ENCODE peak calls at places on chromosomes 3 and 15, in four cellular contexts. T is K562, A is GM12878, N is HepG2. R is an unnamed sample.

GRCh38 chr3:193701896-193702644 is 109.1 kb downstream of the OPA1 start:
- DNase-seq in T (no peak), N (no peak), A (peak; percentile 62), R (no peak)

GRCh38 chr3:122366379-122366749 is 16.7 kb downstream of the MIX23 start:
- DNase-seq in T (no peak), N (peak; percentile 67), A (no peak), R (peak; percentile 25)

GRCh38 chr15:51844747-51845426 is 15.4 kb downstream of the TMOD3 start:
- DNase-seq in T (no peak), N (no peak), A (no peak), R (no peak)

GRCh38 chr15:29183071-29183831 is 86.4 kb downstream of the NSMCE3 start:
- DNase-seq in N (no peak), A (no peak), T (no peak), R (no peak)

GRCh38 chr15:80175436-80175835 is 22.6 kb downstream of the FAH start:
- DNase-seq in T (no peak), N (no peak), A (no peak), R (no peak)

GRCh38 chr15:91849749-91850161 is 3.8 kb upstream of the SLCO3A1 start:
- DNase-seq in N (peak; percentile 30), A (no peak), T (peak; percentile 10), R (peak; percentile 72)

GRCh38 chr3:189961525-189962161 is 159.1 kb downstream of the P3H2 start:
- DNase-seq in T (peak; percentile 51), A (peak; percentile 19), N (peak; percentile 67), R (peak; percentile 70)

GRCh38 chr3:142934128-142934896 is 29.2 kb downstream of the PAQR9 start:
- DNase-seq in N (no peak), T (no peak), A (no peak), R (no peak)

GRCh38 chr3:62207197-62207596 is 166.2 kb downstream of the FEZF2 start:
- DNase-seq in A (no peak), T (no peak), N (no peak), R (no peak)

GRCh38 chr15:64236156-64236555 is 73.3 kb upstream of the PPIB start:
- DNase-seq in A (no peak), N (no peak), T (no peak), R (no peak)

GRCh38 chr3:182618085-182618732 is 175.1 kb upstream of the ATP11B start:
- DNase-seq in A (no peak), T (peak; percentile 14), N (peak; percentile 12), R (no peak)

GRCh38 chr3:135000465-135000864 is 205.4 kb downstream of the EPHB1 start:
- DNase-seq in N (no peak), T (no peak), A (no peak), R (no peak)

GRCh38 chr15:78071378-78071777 is 6.1 kb downstream of the TBC1D2B start:
- DNase-seq in N (no peak), A (no peak), T (no peak), R (no peak)

GRCh38 chr15:60781211-60781713 is 302.3 kb upstream of the ICE2 start:
- DNase-seq in N (no peak), T (no peak), A (no peak), R (no peak)

GRCh38 chr3:105678017-105678416 is 190.8 kb downstream of the CBLB start:
- DNase-seq in A (no peak), N (no peak), T (no peak), R (no peak)

GRCh38 chr15:42385206-42385979 is 26.1 kb downstream of the CAPN3 start:
- DNase-seq in A (no peak), T (peak; percentile 76), N (peak; percentile 45), R (peak; percentile 54)

GRCh38 chr15:62153228-62153627 is 11.9 kb downstream of the C2CD4B start:
- DNase-seq in A (no peak), T (no peak), N (no peak), R (no peak)

GRCh38 chr15:84752700-84753099 is 4.3 kb downstream of the ZNF592 start:
- DNase-seq in N (peak; percentile 28), A (no peak), T (no peak), R (no peak)

GRCh38 chr3:42762046-42762724 is 10.9 kb downstream of the CCDC13 start:
- DNase-seq in A (no peak), T (no peak), N (no peak), R (no peak)

GRCh38 chr3:38142959-38143358 is 4.5 kb downstream of the MYD88 start:
- DNase-seq in A (no peak), T (no peak), N (no peak), R (no peak)

GRCh38 chr15:39914977-39915376 is 5.1 kb downstream of the GPR176 start:
- DNase-seq in N (no peak), T (no peak), A (no peak), R (no peak)

GRCh38 chr3:31755911-31756658 is 223.4 kb downstream of the STT3B start:
- DNase-seq in T (no peak), N (no peak), A (no peak), R (no peak)
- TF ChIP-seq POLR2AphosphoS2 in T (no peak), N (no peak), A (no peak), R (no peak)

GRCh38 chr3:185585523-185585861 is 603 bp upstream of the SENP2 start:
- DNase-seq in A (no peak), N (peak; percentile 8), T (no peak), R (no peak)

GRCh38 chr3:185586644-185586964 is 509 bp downstream of the SENP2 start:
- DNase-seq in A (no peak), T (no peak), N (peak; percentile 36), R (peak; percentile 18)

GRCh38 chr3:185584681-185585080 is 1.4 kb upstream of the SENP2 start:
- DNase-seq in A (no peak), T (no peak), N (no peak), R (no peak)

GRCh38 chr3:185583925-185584324 is 2.2 kb upstream of the SENP2 start:
- DNase-seq in T (no peak), A (no peak), N (peak; percentile 40), R (no peak)

GRCh38 chr3:185585862-185586643 is at the start of gene SENP2:
- DNase-seq in T (peak; percentile 97), A (peak; percentile 97), N (peak; percentile 98), R (peak; percentile 98)
- TF ChIP-seq POLR2AphosphoS2 in T (no peak), A (peak; percentile 81), N (no peak), R (no peak)

GRCh38 chr15:31237042-31237324 is 89.7 kb upstream of the KLF13 start:
- DNase-seq in N (no peak), A (no peak), T (no peak), R (no peak)
- TF ChIP-seq POLR2AphosphoS2 in N (no peak), A (no peak), T (no peak), R (no peak)

GRCh38 chr3:138861755-138862333 is 27.1 kb upstream of the PIK3CB start:
- DNase-seq in A (no peak), T (no peak), N (no peak), R (no peak)

GRCh38 chr3:138863776-138864113 is 29.0 kb upstream of the PIK3CB start:
- DNase-seq in T (no peak), A (no peak), N (no peak), R (no peak)

GRCh38 chr3:138867996-138868395 is 33.3 kb upstream of the PIK3CB start:
- DNase-seq in T (no peak), N (no peak), A (no peak), R (no peak)

GRCh38 chr3:138862531-138862923 is 27.8 kb upstream of the PIK3CB start:
- DNase-seq in N (no peak), T (no peak), A (no peak), R (peak; percentile 15)

DNA sequence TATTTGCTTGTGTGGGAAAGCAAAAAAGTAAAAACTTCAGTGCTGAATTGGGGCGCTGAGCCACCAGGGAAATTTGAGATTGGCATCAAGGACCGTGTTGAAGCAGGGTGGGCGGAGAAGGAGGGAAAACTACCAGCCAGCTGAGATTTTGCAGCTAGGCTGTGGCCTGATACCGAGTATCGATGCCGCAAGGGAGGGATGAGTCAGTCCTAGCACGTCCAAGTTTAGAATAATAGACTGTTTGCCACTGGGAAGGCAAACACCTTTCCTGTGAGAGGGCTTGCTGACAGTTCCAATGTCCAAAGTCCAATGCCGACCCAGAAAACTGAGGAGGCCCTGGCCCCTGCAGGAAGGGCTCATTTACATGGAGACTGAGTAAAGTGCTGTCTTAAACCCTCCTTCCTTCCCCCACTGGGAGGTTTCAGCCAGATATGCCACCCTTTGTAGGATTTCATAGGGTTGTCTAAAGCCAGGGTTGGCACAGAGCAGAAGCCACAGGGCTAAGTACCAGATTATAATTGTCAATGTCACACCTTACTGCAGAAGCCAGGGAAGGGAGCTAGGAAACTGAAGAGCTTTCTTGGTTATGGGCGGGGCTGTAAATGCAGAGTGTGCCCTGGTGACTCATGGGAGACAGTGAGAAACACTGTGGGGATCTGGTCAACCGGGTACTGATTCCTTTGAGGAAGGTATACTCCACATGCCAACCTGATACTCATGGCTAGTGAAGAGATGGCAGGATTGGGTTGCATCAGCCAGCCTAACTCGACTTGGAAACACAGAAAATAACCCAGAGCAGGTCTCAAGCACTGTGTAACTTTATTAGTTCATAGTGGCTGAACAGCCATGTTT is 28.4 kb upstream of the PIK3CB start:
- DNase-seq in T (peak; percentile 78), N (peak; percentile 97), A (no peak), R (peak; percentile 88)
- TF ChIP-seq POLR2AphosphoS2 in T (no peak), N (no peak), A (no peak), R (no peak)